ENCODE peak calls at places on chromosomes 11 and 22, in five cellular contexts. E is ovary, R is BE2C, Q is Peyer's patch, T is WTC11. B is an unnamed sample.

GRCh38 chr22:26610072-26610958 is 7.5 kb downstream of the CRYBB1 start:
- DNase-seq in E (no peak), T (no peak), Q (no peak), R (no peak), B (no peak)

GRCh38 chr22:49350441-49351121 is 477.1 kb downstream of the BRD1 start:
- DNase-seq in E (no peak), Q (no peak), T (peak), R (no peak), B (no peak)

GRCh38 chr11:78811622-78812021 is 237.0 kb upstream of the NARS2 start:
- DNase-seq in E (no peak), T (no peak), Q (no peak), R (no peak), B (no peak)

GRCh38 chr11:118241191-118242098 is 10.7 kb downstream of the MPZL3 start:
- DNase-seq in T (no peak), Q (no peak), R (no peak), E (no peak), B (peak)

GRCh38 chr11:68261749-68262543 is 9.8 kb downstream of the C11orf24 start:
- DNase-seq in E (no peak), T (no peak), R (no peak), Q (no peak), B (no peak)

GRCh38 chr11:134068829-134069425 is at the start of gene JAM3:
- DNase-seq in Q (peak), R (peak), T (peak), E (peak), B (peak)

GRCh38 chr11:78685156-78685555 is 110.5 kb upstream of the NARS2 start:
- DNase-seq in E (no peak), Q (no peak), R (no peak), T (no peak), B (no peak)

GRCh38 chr22:49490692-49491091 is 337.0 kb downstream of the BRD1 start:
- DNase-seq in Q (no peak), R (no peak), E (no peak), T (no peak), B (no peak)

GRCh38 chr11:9071694-9072093 is 19.7 kb downstream of the SCUBE2 start:
- DNase-seq in E (no peak), T (no peak), R (no peak), Q (no peak), B (no peak)

DNA sequence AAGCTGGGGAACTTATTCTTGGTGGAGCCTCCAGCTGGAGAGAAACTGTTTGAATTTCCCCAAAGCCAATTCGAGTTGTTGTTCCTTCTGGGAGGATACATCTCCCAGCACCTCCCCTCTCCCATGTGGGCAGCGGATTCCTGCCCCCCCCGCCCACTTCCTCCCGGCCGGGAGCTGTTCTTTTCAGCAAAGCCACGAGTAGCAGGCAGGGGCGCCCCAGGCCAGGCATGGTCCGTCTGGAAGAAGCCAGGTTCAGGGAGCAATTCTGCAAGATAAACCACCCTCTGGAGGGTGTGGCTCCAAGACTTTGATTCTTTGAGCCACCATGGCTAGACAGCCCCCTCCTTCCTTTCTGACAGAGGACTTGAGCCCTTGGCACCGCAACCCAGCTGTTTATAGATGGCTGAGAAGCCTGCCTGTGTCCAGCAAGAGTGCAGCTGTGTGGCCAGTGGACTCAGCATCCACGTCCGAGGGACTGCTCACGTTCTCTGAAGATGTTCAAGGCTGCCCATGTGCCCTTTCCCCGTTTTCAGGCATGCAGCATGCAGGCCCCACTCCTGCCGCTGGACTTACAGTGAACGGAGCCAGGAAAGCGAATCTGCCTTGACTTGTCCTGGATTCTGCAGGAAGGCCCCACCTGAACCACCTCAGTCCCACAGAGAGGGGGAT is 170.3 kb downstream of the CTTN start:
- DNase-seq in Q (peak), T (peak), R (no peak), E (peak), B (no peak)
- TF ChIP-seq CTCF in Q (peak), T (no peak), R (peak), E (no peak), B (no peak)

GRCh38 chr22:39622881-39623367 is 52.4 kb downstream of the CACNA1I start:
- DNase-seq in T (peak), R (peak), E (peak), Q (peak), B (no peak)
- TF ChIP-seq CTCF in T (peak), R (peak), E (no peak), Q (peak), B (peak)

DNA sequence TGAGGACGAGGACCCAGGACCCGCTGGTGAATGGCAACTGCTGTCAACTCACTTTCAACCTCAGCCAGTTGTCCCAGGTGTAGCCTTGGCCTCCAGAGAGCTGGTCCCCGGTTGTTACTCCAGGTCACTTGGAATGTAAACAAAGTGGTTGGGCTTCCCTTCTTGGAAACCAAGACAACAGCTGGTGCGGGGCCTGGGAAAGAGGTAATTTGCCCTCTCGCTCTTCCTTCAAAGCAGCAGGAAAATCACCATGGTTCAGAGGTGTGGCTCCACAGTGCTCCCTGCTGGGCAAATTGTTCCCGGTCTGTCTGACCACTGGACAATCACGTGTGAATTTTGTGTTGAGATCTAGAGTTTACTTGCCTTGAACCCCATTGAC is 15.0 kb downstream of the SLC1A2 start:
- DNase-seq in Q (peak), T (peak), E (no peak), R (peak), B (no peak)
- TF ChIP-seq CTCF in Q (peak), T (peak), E (no peak), R (peak), B (peak)

DNA sequence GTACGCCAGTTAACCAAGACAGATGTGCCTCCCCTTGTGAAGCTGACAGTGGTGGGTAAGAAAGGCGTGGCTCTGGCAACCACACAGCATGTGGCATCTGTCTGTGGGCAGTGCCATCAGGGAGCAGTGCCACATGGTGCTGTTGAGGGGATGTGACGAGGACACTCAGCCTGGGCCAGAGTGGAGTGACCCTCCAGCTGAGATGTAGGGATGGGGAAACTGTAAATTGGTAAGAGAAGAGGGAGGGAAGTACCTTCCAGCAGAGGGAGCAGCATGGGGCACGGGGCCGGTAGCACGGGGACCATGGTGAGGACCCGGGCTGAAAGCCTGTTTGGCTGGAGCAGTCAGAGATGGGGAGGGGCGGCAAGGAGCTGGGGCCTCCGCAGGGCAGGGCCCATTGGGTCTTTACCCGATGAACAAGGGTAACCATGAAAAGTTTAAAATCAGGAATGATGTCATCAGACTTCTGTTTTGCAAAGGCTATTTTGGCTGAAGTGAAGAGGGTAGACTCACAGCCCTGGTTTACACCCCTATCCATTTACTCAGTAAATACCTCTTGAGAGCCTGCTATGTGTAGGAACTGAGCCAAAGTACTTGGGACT is 10.4 kb downstream of the TMPRSS6 start:
- DNase-seq in Q (no peak), E (no peak), T (peak), R (no peak), B (no peak)
- TF ChIP-seq CTCF in Q (no peak), E (no peak), T (no peak), R (peak), B (peak)